ENCODE peak calls at places on chromosomes 13 and 19, in ten cellular contexts. J is lung; B is SK-N-SH; L is thoracic aorta; T is A549; F is dorsolateral prefrontal cortex; D is Peyer's patch; W is AG04450; O is CD4-positive, alpha-beta memory T cell; N is psoas muscle. X is an unnamed sample.

GRCh38 chr13:98022210-98022609 is 68.7 kb downstream of the IPO5 start:
- DNase-seq in J (peak; percentile 44), B (no peak), L (no peak), T (no peak), F (no peak), D (no peak), W (peak; percentile 38), O (no peak), N (no peak), X (no peak)

GRCh38 chr13:23433171-23434153 is at the start of gene SACS:
- DNase-seq in J (no peak), B (peak; percentile 81), L (no peak), T (peak; percentile 14), F (peak; percentile 70), D (no peak), W (no peak), O (no peak), N (peak; percentile 66), X (peak; percentile 94)

GRCh38 chr13:40126301-40127085 is 471.0 kb downstream of the COG6 start:
- DNase-seq in J (no peak), B (no peak), L (no peak), T (no peak), F (no peak), D (no peak), W (no peak), O (no peak), N (no peak), X (no peak)

GRCh38 chr13:19587635-19588300 is 26.4 kb upstream of the TPTE2 start:
- DNase-seq in J (no peak), B (peak; percentile 45), L (no peak), T (peak; percentile 18), F (no peak), D (no peak), W (no peak), O (peak; percentile 47), N (no peak), X (peak; percentile 50)

GRCh38 chr19:36417752-36418286 is 625 bp downstream of the ZFP82 start:
- DNase-seq in J (no peak), B (no peak), L (no peak), T (no peak), F (no peak), D (no peak), W (no peak), O (no peak), N (no peak), X (peak; percentile 71)

GRCh38 chr13:80050252-80050651 is 290.7 kb downstream of the SPRY2 start:
- DNase-seq in J (no peak), B (no peak), L (no peak), T (no peak), F (no peak), D (no peak), W (no peak), O (no peak), N (no peak), X (no peak)

GRCh38 chr13:74550039-74550438 is 415.8 kb upstream of the KLF12 start:
- DNase-seq in J (no peak), B (no peak), L (no peak), T (no peak), F (no peak), D (no peak), W (no peak), O (peak; percentile 33), N (no peak), X (no peak)

GRCh38 chr13:109357751-109358150 is 428.6 kb downstream of the IRS2 start:
- DNase-seq in J (no peak), B (no peak), L (no peak), T (no peak), F (no peak), D (no peak), W (peak; percentile 11), O (no peak), N (no peak), X (no peak)

GRCh38 chr13:79995334-79995733 is 345.6 kb downstream of the SPRY2 start:
- DNase-seq in J (no peak), B (no peak), L (no peak), T (no peak), F (no peak), D (no peak), W (no peak), O (no peak), N (no peak), X (no peak)

GRCh38 chr19:57803594-57804325 is 11.0 kb downstream of the ZNF552 start:
- DNase-seq in J (no peak), B (peak; percentile 68), L (no peak), T (no peak), F (no peak), D (no peak), W (peak; percentile 48), O (no peak), N (no peak), X (peak; percentile 89)

GRCh38 chr13:108561152-108561551 is 68.3 kb upstream of the MYO16 start:
- DNase-seq in J (no peak), B (no peak), L (no peak), T (no peak), F (no peak), D (no peak), W (no peak), O (no peak), N (no peak), X (no peak)

GRCh38 chr13:47337781-47338507 is 441.1 kb upstream of the HTR2A start:
- DNase-seq in J (no peak), B (no peak), L (no peak), T (no peak), F (no peak), D (no peak), W (peak; percentile 52), O (no peak), N (no peak), X (peak; percentile 85)

GRCh38 chr19:3586124-3586626 is 897 bp downstream of the GIPC3 start:
- DNase-seq in J (no peak), B (peak; percentile 89), L (no peak), T (no peak), F (no peak), D (peak; percentile 49), W (no peak), O (peak; percentile 33), N (no peak), X (peak; percentile 81)

GRCh38 chr13:63024458-63024857 is 1608.8 kb upstream of the PCDH20 start:
- DNase-seq in J (no peak), B (peak; percentile 45), L (no peak), T (no peak), F (no peak), D (no peak), W (no peak), O (no peak), N (no peak), X (no peak)

GRCh38 chr19:45216677-45217076 is 28.5 kb downstream of the EXOC3L2 start:
- DNase-seq in J (no peak), B (no peak), L (no peak), T (no peak), F (no peak), D (no peak), W (no peak), O (no peak), N (no peak), X (no peak)

GRCh38 chr13:113192902-113193301 is 15.6 kb downstream of the PCID2 start:
- DNase-seq in J (no peak), B (no peak), L (no peak), T (no peak), F (no peak), D (no peak), W (no peak), O (no peak), N (no peak), X (no peak)
- H3K27ac ChIP-seq in J (no peak overlapping the region), B (no peak overlapping the region), L (no peak overlapping the region), T (no peak overlapping the region), F (no peak overlapping the region), D (no peak overlapping the region), W (no peak overlapping the region), O (no peak overlapping the region), N (no peak overlapping the region), X (no peak overlapping the region)

GRCh38 chr19:56405062-56405461 is 930 bp downstream of the ZNF583 start:
- DNase-seq in J (no peak), B (no peak), L (no peak), T (no peak), F (no peak), D (no peak), W (no peak), O (no peak), N (no peak), X (no peak)
- H3K27ac ChIP-seq in J (no peak overlapping the region), B (no peak overlapping the region), L (no peak overlapping the region), T (no peak overlapping the region), F (no peak overlapping the region), D (no peak overlapping the region), W (no peak overlapping the region), O (peak overlapping the region; percentile 92), N (no peak overlapping the region), X (no peak overlapping the region)

DNA sequence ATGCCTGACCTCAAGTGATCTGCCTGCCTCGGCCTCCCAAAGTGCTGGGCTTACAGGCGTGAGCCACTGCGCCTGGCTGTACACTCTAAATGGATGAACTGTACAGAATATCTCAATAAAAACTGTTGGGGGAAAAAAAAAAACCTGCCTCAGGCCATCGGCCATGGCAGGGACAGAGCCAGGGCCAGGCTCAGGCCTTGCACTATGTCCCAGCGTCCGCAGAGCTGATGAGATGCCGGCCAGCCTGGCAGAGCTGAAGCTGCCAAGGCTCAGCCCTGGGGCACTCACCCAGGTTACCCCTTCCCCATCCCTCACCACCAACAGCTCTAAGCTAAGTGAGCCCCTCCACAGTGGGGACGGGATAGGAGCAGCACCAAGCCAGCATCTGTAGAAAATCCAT is 6.1 kb downstream of the PPP6R1 start:
- DNase-seq in J (no peak), B (no peak), L (no peak), T (no peak), F (no peak), D (no peak), W (no peak), O (no peak), N (peak; percentile 33), X (no peak)
- H3K27ac ChIP-seq in J (no peak overlapping the region), B (no peak overlapping the region), L (no peak overlapping the region), T (no peak overlapping the region), F (peak overlapping the region; percentile 3), D (peak overlapping the region; percentile 36), W (no peak overlapping the region), O (peak overlapping the region; percentile 92), N (no peak overlapping the region), X (no peak overlapping the region)

GRCh38 chr13:50945669-50946068 is 36.1 kb downstream of the RNASEH2B start:
- DNase-seq in J (no peak), B (no peak), L (no peak), T (no peak), F (no peak), D (no peak), W (no peak), O (no peak), N (no peak), X (no peak)

GRCh38 chr13:50950808-50951207 is 41.2 kb downstream of the RNASEH2B start:
- DNase-seq in J (no peak), B (no peak), L (no peak), T (no peak), F (no peak), D (no peak), W (no peak), O (no peak), N (no peak), X (no peak)

GRCh38 chr13:50942630-50943311 is 33.2 kb downstream of the RNASEH2B start:
- DNase-seq in J (no peak), B (no peak), L (no peak), T (no peak), F (no peak), D (no peak), W (no peak), O (no peak), N (no peak), X (peak; percentile 54)

GRCh38 chr13:50951366-50951765 is 41.8 kb downstream of the RNASEH2B start:
- DNase-seq in J (no peak), B (no peak), L (no peak), T (no peak), F (no peak), D (no peak), W (peak; percentile 6), O (no peak), N (no peak), X (no peak)

GRCh38 chr13:50948576-50948975 is 39.0 kb downstream of the RNASEH2B start:
- DNase-seq in J (no peak), B (no peak), L (no peak), T (no peak), F (no peak), D (no peak), W (no peak), O (no peak), N (no peak), X (no peak)
- H3K27ac ChIP-seq in J (no peak overlapping the region), B (peak overlapping the region; percentile 2), L (no peak overlapping the region), T (no peak overlapping the region), F (no peak overlapping the region), D (no peak overlapping the region), W (no peak overlapping the region), O (no peak overlapping the region), N (no peak overlapping the region), X (no peak overlapping the region)